ENCODE peak calls at places on chromosomes 7 and 10, in six cellular contexts. O, E, H, G, K and V are unnamed samples.

GRCh38 chr7:31098606-31099360 is 46.7 kb downstream of the ADCYAP1R1 start:
- DNase-seq in O (no peak), E (no peak), H (peak; percentile 1), G (no peak), K (peak; percentile 11), V (no peak)

GRCh38 chr7:15424468-15424867 is 137.3 kb downstream of the AGMO start:
- DNase-seq in O (no peak), E (no peak), H (no peak), G (no peak), K (no peak), V (no peak)

GRCh38 chr7:151504715-151505326 is 14.9 kb downstream of the RHEB start:
- DNase-seq in O (no peak), E (no peak), H (no peak), G (no peak), K (no peak), V (no peak)

GRCh38 chr7:53542164-53542563 is 506.7 kb downstream of the POM121L12 start:
- DNase-seq in O (no peak), E (no peak), H (peak; percentile 21), G (no peak), K (no peak), V (no peak)

GRCh38 chr10:13390604-13391522 is 42.8 kb upstream of the SEPHS1 start:
- DNase-seq in O (no peak), E (no peak), H (no peak), G (no peak), K (no peak), V (no peak)

GRCh38 chr10:14156101-14156500 is 174.6 kb downstream of the FRMD4A start:
- DNase-seq in O (no peak), E (no peak), H (no peak), G (no peak), K (no peak), V (no peak)

GRCh38 chr10:72375585-72375984 is 20.9 kb upstream of the DNAJB12 start:
- DNase-seq in O (no peak), E (no peak), H (peak; percentile 33), G (no peak), K (no peak), V (no peak)

GRCh38 chr7:94436700-94437099 is 42.0 kb downstream of the COL1A2 start:
- DNase-seq in O (no peak), E (no peak), H (no peak), G (no peak), K (no peak), V (no peak)

GRCh38 chr10:58577394-58577793 is 64.7 kb downstream of the BICC1 start:
- DNase-seq in O (no peak), E (no peak), H (no peak), G (no peak), K (no peak), V (no peak)

GRCh38 chr10:79132681-79133381 is 64.1 kb downstream of the ZMIZ1 start:
- DNase-seq in O (no peak), E (no peak), H (peak; percentile 64), G (no peak), K (no peak), V (no peak)

GRCh38 chr10:78438094-78438906 is 404.6 kb downstream of the RPS24 start:
- DNase-seq in O (no peak), E (peak; percentile 36), H (no peak), G (peak; percentile 33), K (no peak), V (no peak)

GRCh38 chr7:53624391-53624790 is 589.0 kb downstream of the POM121L12 start:
- DNase-seq in O (no peak), E (no peak), H (no peak), G (no peak), K (no peak), V (no peak)

GRCh38 chr7:121547341-121548092 is 151.4 kb upstream of the FAM3C start:
- DNase-seq in O (no peak), E (no peak), H (no peak), G (no peak), K (no peak), V (no peak)

GRCh38 chr10:113528876-113529275 is 24.0 kb upstream of the HABP2 start:
- DNase-seq in O (no peak), E (no peak), H (no peak), G (no peak), K (peak; percentile 7), V (no peak)

GRCh38 chr7:134724606-134725005 is 54.8 kb upstream of the CALD1 start:
- DNase-seq in O (no peak), E (peak; percentile 8), H (peak; percentile 37), G (no peak), K (no peak), V (no peak)

GRCh38 chr7:107816053-107816566 is 13.1 kb upstream of the SLC26A3 start:
- DNase-seq in O (no peak), E (no peak), H (no peak), G (no peak), K (no peak), V (no peak)

GRCh38 chr7:112272921-112273561 is 66.5 kb downstream of the ZNF277 start:
- DNase-seq in O (no peak), E (peak; percentile 18), H (no peak), G (no peak), K (no peak), V (no peak)

GRCh38 chr10:112765717-112766235 is 184.3 kb upstream of the TCF7L2 start:
- DNase-seq in O (no peak), E (no peak), H (peak; percentile 29), G (no peak), K (no peak), V (no peak)

GRCh38 chr10:128646956-128647355 is 520.7 kb upstream of the MKI67 start:
- DNase-seq in O (no peak), E (no peak), H (no peak), G (no peak), K (no peak), V (no peak)

GRCh38 chr10:78134919-78135318 is 101.3 kb downstream of the RPS24 start:
- DNase-seq in O (no peak), E (no peak), H (peak; percentile 22), G (no peak), K (no peak), V (no peak)

GRCh38 chr7:133807610-133808543 is 319.3 kb upstream of the LRGUK start:
- DNase-seq in O (no peak), E (no peak), H (no peak), G (no peak), K (no peak), V (no peak)

GRCh38 chr10:123249894-123250293 is 95.7 kb downstream of the BUB3 start:
- DNase-seq in O (no peak), E (no peak), H (peak; percentile 50), G (no peak), K (no peak), V (no peak)

GRCh38 chr10:123240776-123241175 is 86.6 kb downstream of the BUB3 start:
- DNase-seq in O (no peak), E (no peak), H (no peak), G (no peak), K (no peak), V (no peak)

GRCh38 chr10:123240250-123240649 is 86.0 kb downstream of the BUB3 start:
- DNase-seq in O (no peak), E (no peak), H (no peak), G (no peak), K (no peak), V (no peak)

GRCh38 chr10:123241391-123242141 is 87.4 kb downstream of the BUB3 start:
- DNase-seq in O (no peak), E (peak; percentile 60), H (no peak), G (peak; percentile 42), K (no peak), V (no peak)

GRCh38 chr10:123245264-123245663 is 91.1 kb downstream of the BUB3 start:
- DNase-seq in O (no peak), E (no peak), H (no peak), G (no peak), K (no peak), V (no peak)
- TF ChIP-seq CTCF in O (no peak), E (no peak), H (peak; percentile 22), G (no peak), K (no peak), V (no peak)

GRCh38 chr10:29530112-29530976 is 104.4 kb downstream of the SVIL start:
- DNase-seq in O (no peak), E (no peak), H (no peak), G (no peak), K (no peak), V (no peak)
- TF ChIP-seq CTCF in O (no peak), E (no peak), H (no peak), G (no peak), K (no peak), V (no peak)

DNA sequence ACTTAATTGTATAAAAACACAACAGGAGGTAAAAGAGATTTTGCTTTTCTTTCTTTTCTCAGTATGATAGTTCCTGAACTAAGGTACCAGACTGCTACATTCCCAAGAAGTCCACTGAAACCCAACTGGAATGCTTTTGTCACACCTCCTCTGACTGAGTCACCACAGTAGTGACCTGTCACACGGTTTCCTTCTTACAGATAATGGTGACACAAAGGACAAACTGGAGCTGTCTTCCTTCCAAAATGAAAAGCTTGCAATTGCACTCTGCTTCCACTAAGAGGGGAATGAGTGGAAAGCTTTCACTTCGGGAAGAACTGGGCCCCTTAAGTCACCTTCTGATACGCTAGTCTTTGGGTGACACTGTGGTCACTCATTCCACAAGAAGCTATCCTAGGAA is 122.2 kb downstream of the KMT2E start:
- DNase-seq in O (no peak), E (no peak), H (no peak), G (no peak), K (no peak), V (no peak)
- TF ChIP-seq CTCF in O (no peak), E (no peak), H (peak; percentile 19), G (no peak), K (no peak), V (no peak)

GRCh38 chr7:34823650-34824258 is 165.7 kb downstream of the NPSR1 start:
- DNase-seq in O (no peak), E (peak; percentile 70), H (peak; percentile 63), G (peak; percentile 60), K (peak; percentile 69), V (peak; percentile 50)
- TF ChIP-seq CTCF in O (peak; percentile 77), E (peak; percentile 86), H (peak; percentile 94), G (peak; percentile 93), K (no peak), V (no peak)

DNA sequence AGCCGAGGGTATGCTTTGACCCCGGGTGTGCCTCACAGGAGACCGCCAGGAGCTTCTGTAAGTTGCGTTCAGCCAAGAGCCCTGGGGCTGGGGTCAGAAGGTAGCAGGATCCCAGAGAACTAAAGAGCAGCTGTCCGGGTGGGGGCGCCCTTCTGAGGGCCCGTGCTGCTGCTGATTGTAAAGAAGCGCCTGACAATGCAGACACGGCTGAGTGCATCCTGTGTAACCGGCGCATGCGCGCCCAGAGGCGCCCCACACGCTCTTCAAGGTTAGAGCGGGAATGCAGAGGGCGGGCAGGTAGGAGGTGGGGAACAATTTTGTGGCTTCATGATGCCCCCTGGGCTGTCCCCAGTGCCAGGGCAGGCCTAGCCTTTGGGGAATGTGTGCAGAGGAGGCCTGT is 210.2 kb upstream of the CTBP2 start:
- DNase-seq in O (no peak), E (no peak), H (peak; percentile 12), G (no peak), K (no peak), V (no peak)
- TF ChIP-seq CTCF in O (no peak), E (no peak), H (no peak), G (no peak), K (no peak), V (no peak)